ENCODE peak calls at places on chromosome 1, in seven cellular contexts. D is psoas muscle, P is BE2C, K is A549, A is PC-9, C is fibroblast of lung, B is body of pancreas. H is an unnamed sample.

GRCh38 chr1:205512059-205513045 is 7.9 kb downstream of the CDK18 start:
- DNase-seq in A (no peak), P (no peak), C (peak; percentile 60), B (no peak), K (no peak), D (no peak), H (no peak)

GRCh38 chr1:154014154-154014910 is 23.8 kb downstream of the RPS27 start:
- DNase-seq in P (no peak), B (no peak), C (peak; percentile 45), D (no peak), K (no peak), A (no peak), H (no peak)

GRCh38 chr1:46519209-46519608 is 29.6 kb downstream of the DMBX1 start:
- DNase-seq in B (no peak), C (peak; percentile 15), A (no peak), K (no peak), D (no peak), P (no peak), H (no peak)

GRCh38 chr1:35120458-35121133 is 41.4 kb downstream of the ZMYM1 start:
- DNase-seq in A (peak; percentile 7), C (peak; percentile 15), D (no peak), B (no peak), P (peak; percentile 5), K (no peak), H (no peak)

GRCh38 chr1:52045236-52045635 is 9.8 kb downstream of the TXNDC12 start:
- DNase-seq in P (no peak), B (no peak), A (no peak), K (no peak), C (no peak), D (no peak), H (no peak)

GRCh38 chr1:213443415-213443814 is 392.4 kb downstream of the RPS6KC1 start:
- DNase-seq in C (no peak), P (no peak), K (no peak), A (peak; percentile 51), B (no peak), D (no peak), H (no peak)

GRCh38 chr1:222896630-222897526 is 82.0 kb downstream of the DISP1 start:
- DNase-seq in B (no peak), D (no peak), C (peak; percentile 69), P (no peak), K (no peak), A (no peak), H (no peak)

GRCh38 chr1:175628548-175629317 is 114.7 kb downstream of the TNR start:
- DNase-seq in P (peak; percentile 15), B (peak; percentile 14), A (no peak), D (peak; percentile 30), K (no peak), C (no peak), H (peak; percentile 11)

GRCh38 chr1:62905309-62905708 is 121.4 kb downstream of the ATG4C start:
- DNase-seq in A (no peak), B (no peak), D (no peak), K (no peak), P (no peak), C (no peak), H (no peak)

GRCh38 chr1:158076461-158076860 is 83.0 kb downstream of the KIRREL1 start:
- DNase-seq in P (no peak), K (no peak), A (no peak), D (no peak), C (peak; percentile 7), B (no peak), H (no peak)

GRCh38 chr1:174262747-174263241 is 103.5 kb downstream of the RABGAP1L start:
- DNase-seq in C (peak; percentile 68), D (no peak), B (no peak), P (peak; percentile 47), K (peak; percentile 53), A (peak; percentile 6), H (peak; percentile 16)

GRCh38 chr1:94037392-94038229 is 83.3 kb downstream of the ABCA4 start:
- DNase-seq in K (no peak), A (no peak), B (no peak), P (no peak), C (no peak), D (no peak), H (no peak)

GRCh38 chr1:9004031-9004730 is 22.0 kb downstream of the SLC2A7 start:
- DNase-seq in B (no peak), A (no peak), C (no peak), K (no peak), P (no peak), D (no peak), H (no peak)

GRCh38 chr1:243731974-243732373 is 118.1 kb downstream of the AKT3 start:
- DNase-seq in K (no peak), A (no peak), B (no peak), P (no peak), D (no peak), C (peak; percentile 51), H (no peak)

GRCh38 chr1:35886606-35887431 is 3.8 kb downstream of the AGO1 start:
- DNase-seq in K (no peak), P (peak; percentile 11), C (peak; percentile 19), D (no peak), A (no peak), B (no peak), H (no peak)

DNA sequence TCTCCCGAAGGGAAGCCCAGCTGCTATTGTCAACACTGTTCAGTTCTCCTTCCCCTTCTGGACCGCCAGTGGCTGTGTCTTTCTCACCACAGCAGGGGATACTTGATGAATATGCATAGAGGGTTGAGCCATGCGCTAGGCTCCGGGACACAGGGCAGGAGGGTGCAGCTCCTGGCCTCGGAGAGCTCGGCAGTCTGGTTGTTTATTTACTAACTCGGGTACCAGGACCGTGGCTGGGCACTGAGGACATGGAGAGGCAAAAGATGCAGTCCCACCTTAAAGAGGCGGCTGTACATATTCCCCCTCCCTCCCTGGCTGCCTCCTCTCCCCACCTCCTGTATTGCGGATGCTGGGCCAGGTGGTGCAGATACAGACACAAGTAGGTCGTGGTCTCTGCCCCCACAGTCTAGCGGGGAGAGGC is 26.1 kb downstream of the ARHGEF10L start:
- DNase-seq in C (no peak), A (no peak), D (no peak), B (no peak), K (no peak), P (no peak), H (no peak)
- H3K4me1 ChIP-seq in C (peaks cover 24% of the 10 kb centered on the region), A (peaks cover 50% of the 10 kb centered on the region), D (peaks cover 81% of the 10 kb centered on the region), B (peaks cover 100% of the 10 kb centered on the region), K (peaks cover 31% of the 10 kb centered on the region), P (no peaks in the 10 kb centered on the region), H (no peaks in the 10 kb centered on the region)

GRCh38 chr1:226735576-226735975 is 3.5 kb downstream of the ITPKB start:
- DNase-seq in B (no peak), D (no peak), A (no peak), K (no peak), P (no peak), C (no peak), H (no peak)
- H3K4me1 ChIP-seq in B (peaks cover 56% of the 10 kb centered on the region), D (peaks cover 29% of the 10 kb centered on the region), A (peaks cover 16% of the 10 kb centered on the region), K (peaks cover 5% of the 10 kb centered on the region), P (no peaks in the 10 kb centered on the region), C (no peaks in the 10 kb centered on the region), H (peaks cover 21% of the 10 kb centered on the region)

GRCh38 chr1:234969630-234970370 is 158.8 kb downstream of the TOMM20 start:
- DNase-seq in P (peak; percentile 92), K (no peak), A (no peak), B (peak; percentile 76), C (peak; percentile 93), D (peak; percentile 67), H (no peak)
- H3K4me1 ChIP-seq in P (peaks cover 30% of the 10 kb centered on the region), K (peaks cover 69% of the 10 kb centered on the region), A (peaks cover 62% of the 10 kb centered on the region), B (peaks cover 50% of the 10 kb centered on the region), C (peaks cover 27% of the 10 kb centered on the region), D (peaks cover 60% of the 10 kb centered on the region), H (peaks cover 3% of the 10 kb centered on the region)

GRCh38 chr1:15796086-15796462 is 11.4 kb downstream of the UQCRHL start:
- DNase-seq in B (no peak), P (no peak), K (no peak), D (no peak), C (no peak), A (no peak), H (no peak)
- H3K4me1 ChIP-seq in B (peaks cover 61% of the 10 kb centered on the region), P (peaks cover 6% of the 10 kb centered on the region), K (peaks cover 66% of the 10 kb centered on the region), D (peaks cover 10% of the 10 kb centered on the region), C (peaks cover 42% of the 10 kb centered on the region), A (peaks cover 71% of the 10 kb centered on the region), H (peaks cover 2% of the 10 kb centered on the region)

GRCh38 chr1:115098979-115099692 is 9.8 kb upstream of the TSPAN2 start:
- DNase-seq in D (no peak), P (no peak), B (no peak), A (peak; percentile 61), C (peak; percentile 75), K (peak; percentile 46), H (no peak)
- H3K4me1 ChIP-seq in D (no peaks in the 10 kb centered on the region), P (no peaks in the 10 kb centered on the region), B (no peaks in the 10 kb centered on the region), A (peaks cover 23% of the 10 kb centered on the region), C (no peaks in the 10 kb centered on the region), K (no peaks in the 10 kb centered on the region), H (no peaks in the 10 kb centered on the region)

GRCh38 chr1:112722601-112723510 is 7.7 kb upstream of the PPM1J start:
- DNase-seq in D (no peak), A (peak; percentile 24), P (no peak), K (no peak), C (peak; percentile 47), B (no peak), H (peak; percentile 67)
- H3K4me1 ChIP-seq in D (no peaks in the 10 kb centered on the region), A (no peaks in the 10 kb centered on the region), P (peaks cover 8% of the 10 kb centered on the region), K (no peaks in the 10 kb centered on the region), C (peaks cover 4% of the 10 kb centered on the region), B (peaks cover 14% of the 10 kb centered on the region), H (peaks cover 2% of the 10 kb centered on the region)

GRCh38 chr1:113903496-113904291 is 905 bp downstream of the AP4B1 start:
- DNase-seq in D (no peak), A (no peak), K (no peak), C (no peak), P (no peak), B (peak; percentile 23), H (peak; percentile 14)
- H3K4me1 ChIP-seq in D (peaks cover 9% of the 10 kb centered on the region), A (peaks cover 10% of the 10 kb centered on the region), K (peaks cover 9% of the 10 kb centered on the region), C (no peaks in the 10 kb centered on the region), P (peaks cover 3% of the 10 kb centered on the region), B (peaks cover 23% of the 10 kb centered on the region), H (peaks cover 8% of the 10 kb centered on the region)

H was measured in HAP-1.